ENCODE peak calls at places on chromosome 17, in six cellular contexts. W is OCI-LY7; L is fibroblast of the aortic adventitia; V is activated naive CD8-positive, alpha-beta T cell treated with anti-CD3 and anti-CD28 coated beads, Interleukin-2, amount 50 U/mL, for 24 hours; R is NCI-H2081 treated with DMSO at 0.1 percent for 48 hours; K is kidney tubule cell. O is an unnamed sample.

GRCh38 chr17:46742539-46743270 is 75.8 kb downstream of the WNT3 start:
- DNase-seq in K (peak; percentile 97), V (no peak), W (peak; percentile 24), L (peak; percentile 76), R (no peak), O (peak; percentile 62)

GRCh38 chr17:21094298-21094704 is 32.5 kb upstream of the DHRS7B start:
- DNase-seq in W (no peak), V (no peak), R (no peak), K (no peak), L (no peak), O (no peak)

GRCh38 chr17:68356520-68356919 is 65.2 kb downstream of the ARSG start:
- DNase-seq in W (no peak), R (no peak), V (peak; percentile 59), L (no peak), K (no peak), O (no peak)

GRCh38 chr17:35808240-35808961 is 883 bp upstream of the TAF15 start:
- DNase-seq in W (no peak), R (no peak), K (no peak), V (no peak), L (no peak), O (no peak)

GRCh38 chr17:75832164-75832651 is 12.0 kb downstream of the UNC13D start:
- DNase-seq in K (peak; percentile 49), V (peak; percentile 59), R (no peak), W (no peak), L (peak; percentile 27), O (no peak)

GRCh38 chr17:76473541-76473985 is 6.2 kb downstream of the AANAT start:
- DNase-seq in W (no peak), R (no peak), K (peak; percentile 27), L (no peak), V (no peak), O (no peak)

GRCh38 chr17:39800540-39800939 is 62.8 kb downstream of the GRB7 start:
- DNase-seq in L (no peak), K (peak; percentile 35), R (no peak), V (peak; percentile 43), W (peak; percentile 88), O (no peak)

GRCh38 chr17:50133769-50134099 is 3.8 kb upstream of the SAMD14 start:
- DNase-seq in V (no peak), K (no peak), W (no peak), L (no peak), R (no peak), O (no peak)

GRCh38 chr17:879546-879945 is 97.4 kb downstream of the MRM3 start:
- DNase-seq in W (peak; percentile 70), K (peak; percentile 95), V (peak; percentile 58), L (peak; percentile 93), R (no peak), O (peak; percentile 49)

GRCh38 chr17:9252525-9252924 is 231.2 kb downstream of the NTN1 start:
- DNase-seq in W (no peak), K (no peak), L (no peak), V (no peak), R (no peak), O (no peak)

GRCh38 chr17:13074026-13074425 is 56.2 kb upstream of the ELAC2 start:
- DNase-seq in R (no peak), K (no peak), V (no peak), L (peak; percentile 77), W (no peak), O (no peak)

GRCh38 chr17:17518019-17518418 is 21.8 kb upstream of the RASD1 start:
- DNase-seq in V (no peak), L (no peak), K (no peak), W (no peak), R (no peak), O (no peak)

GRCh38 chr17:42049834-42050359 is 504 bp downstream of the C17orf113 start:
- DNase-seq in V (no peak), R (no peak), L (no peak), K (peak; percentile 16), W (no peak), O (no peak)

GRCh38 chr17:2042355-2042929 is 620 bp downstream of the OVCA2 start:
- DNase-seq in R (no peak), V (peak; percentile 22), W (no peak), L (peak; percentile 32), K (peak; percentile 34), O (no peak)

GRCh38 chr17:75898791-75899190 is 2.0 kb upstream of the TRIM65 start:
- DNase-seq in K (no peak), L (no peak), V (no peak), R (no peak), W (no peak), O (no peak)

GRCh38 chr17:37567137-37567927 is 41.9 kb downstream of the SYNRG start:
- DNase-seq in W (no peak), V (no peak), K (no peak), R (no peak), L (no peak), O (no peak)

GRCh38 chr17:9239260-9239820 is 218.0 kb downstream of the NTN1 start:
- DNase-seq in K (no peak), L (no peak), R (no peak), W (no peak), V (peak; percentile 32), O (no peak)